ENCODE peak calls at places on chromosomes 7 and 10, in seven cellular contexts. T is H9, V is astrocyte of the cerebellum, G is cardiac muscle cell, N is PC-3, D is bronchial epithelial cell, U is body of pancreas. X is an unnamed sample.

GRCh38 chr7:25901658-25902057 is 250.3 kb upstream of the NFE2L3 start:
- DNase-seq in T (no peak), V (no peak), G (no peak), N (no peak), D (peak; percentile 13), U (no peak), X (no peak)

GRCh38 chr7:150357277-150357676 is 11.3 kb upstream of the REPIN1 start:
- DNase-seq in T (no peak), V (no peak), G (no peak), N (no peak), D (no peak), U (no peak), X (no peak)

GRCh38 chr10:121891103-121891502 is 36.7 kb downstream of the ATE1 start:
- DNase-seq in T (peak; percentile 97), V (no peak), G (no peak), N (no peak), D (no peak), U (no peak), X (no peak)

GRCh38 chr10:119198438-119198837 is 8.9 kb upstream of the GRK5 start:
- DNase-seq in T (peak; percentile 47), V (no peak), G (no peak), N (no peak), D (peak; percentile 18), U (no peak), X (no peak)

GRCh38 chr10:114767101-114767588 is 54.4 kb upstream of the FHIP2A start:
- DNase-seq in T (no peak), V (no peak), G (no peak), N (peak; percentile 51), D (peak; percentile 58), U (peak; percentile 31), X (no peak)

GRCh38 chr7:113521468-113521867 is 397.3 kb downstream of the PPP1R3A start:
- DNase-seq in T (no peak), V (no peak), G (no peak), N (no peak), D (peak; percentile 61), U (no peak), X (no peak)

GRCh38 chr7:29306276-29307036 is 111.9 kb downstream of the CHN2 start:
- DNase-seq in T (no peak), V (no peak), G (no peak), N (no peak), D (no peak), U (no peak), X (no peak)

GRCh38 chr10:44384601-44385422 is at the start of gene CXCL12:
- DNase-seq in T (peak; percentile 78), V (no peak), G (peak; percentile 65), N (no peak), D (no peak), U (peak; percentile 68), X (no peak)

GRCh38 chr7:149800169-149800555 is 26.8 kb upstream of the ZNF467 start:
- DNase-seq in T (no peak), V (no peak), G (no peak), N (no peak), D (no peak), U (no peak), X (no peak)

GRCh38 chr7:93933190-93933589 is 11.7 kb downstream of the GNG11 start:
- DNase-seq in T (no peak), V (no peak), G (no peak), N (no peak), D (no peak), U (no peak), X (no peak)

GRCh38 chr7:142587578-142588191 is 161.6 kb upstream of the PRSS1 start:
- DNase-seq in T (peak; percentile 50), V (peak; percentile 31), G (peak; percentile 59), N (peak; percentile 82), D (peak; percentile 82), U (peak; percentile 63), X (peak; percentile 36)

GRCh38 chr7:117816727-117817126 is 56.5 kb downstream of the CTTNBP2 start:
- DNase-seq in T (no peak), V (no peak), G (no peak), N (peak; percentile 31), D (peak; percentile 35), U (no peak), X (no peak)

GRCh38 chr7:138186951-138187351 is 110.7 kb downstream of the AKR1D1 start:
- DNase-seq in T (no peak), V (peak; percentile 86), G (no peak), N (peak; percentile 45), D (no peak), U (no peak), X (no peak)

GRCh38 chr10:12628964-12629766 is 279.8 kb downstream of the CAMK1D start:
- DNase-seq in T (no peak), V (no peak), G (no peak), N (peak; percentile 60), D (no peak), U (peak; percentile 27), X (no peak)

GRCh38 chr10:48768451-48768766 is 83.7 kb downstream of the WDFY4 start:
- DNase-seq in T (no peak), V (no peak), G (no peak), N (no peak), D (no peak), U (no peak), X (no peak)

GRCh38 chr10:79355420-79356010 is 8.2 kb downstream of the PPIF start:
- DNase-seq in T (no peak), V (no peak), G (no peak), N (no peak), D (no peak), U (no peak), X (no peak)

GRCh38 chr7:45408407-45408737 is 165.8 kb upstream of the ADCY1 start:
- DNase-seq in T (no peak), V (no peak), G (no peak), N (no peak), D (no peak), U (no peak), X (no peak)
- TF ChIP-seq CTCF in T (no peak), V (no peak), G (no peak), N (no peak), D (no peak), U (no peak), X (no peak)

GRCh38 chr7:32501522-32501921 is 6.2 kb downstream of the AVL9 start:
- DNase-seq in T (no peak), V (no peak), G (no peak), N (peak; percentile 72), D (peak; percentile 82), U (no peak), X (no peak)

GRCh38 chr7:32502656-32503189 is 7.4 kb downstream of the AVL9 start:
- DNase-seq in T (no peak), V (no peak), G (no peak), N (no peak), D (no peak), U (no peak), X (no peak)

GRCh38 chr7:32507416-32507815 is 12.1 kb downstream of the AVL9 start:
- DNase-seq in T (no peak), V (peak; percentile 41), G (no peak), N (no peak), D (no peak), U (no peak), X (no peak)

GRCh38 chr7:32511791-32512190 is 16.5 kb downstream of the AVL9 start:
- DNase-seq in T (no peak), V (no peak), G (no peak), N (no peak), D (peak; percentile 52), U (no peak), X (no peak)

DNA sequence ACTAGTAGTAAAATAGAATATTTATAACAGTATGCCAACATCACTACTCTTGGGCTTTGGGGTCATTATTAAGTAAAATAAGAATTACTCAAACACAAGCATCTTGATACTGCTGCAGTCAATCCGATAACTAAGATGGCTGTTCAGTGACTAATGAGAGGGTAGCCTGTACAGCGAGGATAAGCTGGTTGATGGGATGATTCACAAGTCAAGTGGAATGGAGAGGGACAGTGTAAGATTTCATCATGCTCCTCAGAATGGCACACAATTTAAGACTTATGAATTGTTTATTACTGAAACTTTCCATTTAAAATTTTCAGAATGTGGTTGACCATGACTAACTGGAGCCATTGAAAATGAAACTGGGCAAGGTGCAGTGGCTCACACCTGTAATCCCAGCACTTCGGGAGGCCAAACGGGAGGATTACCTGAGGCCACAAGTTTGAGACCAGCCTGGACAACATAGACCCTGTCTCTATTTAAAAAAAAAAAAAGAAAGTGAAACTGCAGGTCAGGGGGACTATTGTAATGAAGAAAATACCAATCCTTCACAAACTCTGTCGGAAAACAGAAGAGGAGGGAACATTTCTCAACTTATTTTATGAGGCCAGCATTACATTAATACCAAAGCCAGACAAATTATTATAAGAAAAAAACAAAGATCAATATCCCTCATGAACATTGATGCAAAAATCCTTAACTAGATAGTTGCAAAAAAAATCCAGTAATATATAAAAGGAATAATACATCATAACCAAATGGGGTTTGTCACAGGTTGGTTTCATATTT is 11.2 kb downstream of the AVL9 start:
- DNase-seq in T (no peak), V (peak; percentile 47), G (no peak), N (peak; percentile 39), D (peak; percentile 92), U (no peak), X (no peak)
- TF ChIP-seq CTCF in T (no peak), V (no peak), G (no peak), N (no peak), D (no peak), U (no peak), X (no peak)

GRCh38 chr10:34732926-34733325 is 82.2 kb downstream of the PARD3 start:
- DNase-seq in T (no peak), V (no peak), G (no peak), N (peak; percentile 93), D (peak; percentile 93), U (no peak), X (no peak)
- TF ChIP-seq CTCF in T (peak; percentile 67), V (no peak), G (peak; percentile 25), N (peak; percentile 86), D (peak; percentile 5), U (no peak), X (no peak)

GRCh38 chr7:159032310-159032709 is 112.4 kb downstream of the VIPR2 start:
- DNase-seq in T (no peak), V (no peak), G (no peak), N (no peak), D (no peak), U (no peak), X (peak; percentile 3)

GRCh38 chr7:159031135-159031701 is 113.4 kb downstream of the VIPR2 start:
- DNase-seq in T (peak; percentile 60), V (no peak), G (no peak), N (no peak), D (no peak), U (peak; percentile 40), X (peak; percentile 26)

GRCh38 chr7:159028456-159029401 is 115.9 kb downstream of the VIPR2 start:
- DNase-seq in T (peak; percentile 19), V (no peak), G (no peak), N (no peak), D (no peak), U (no peak), X (no peak)

GRCh38 chr7:159031750-159032149 is 112.9 kb downstream of the VIPR2 start:
- DNase-seq in T (peak; percentile 24), V (no peak), G (no peak), N (no peak), D (no peak), U (no peak), X (peak; percentile 2)

DNA sequence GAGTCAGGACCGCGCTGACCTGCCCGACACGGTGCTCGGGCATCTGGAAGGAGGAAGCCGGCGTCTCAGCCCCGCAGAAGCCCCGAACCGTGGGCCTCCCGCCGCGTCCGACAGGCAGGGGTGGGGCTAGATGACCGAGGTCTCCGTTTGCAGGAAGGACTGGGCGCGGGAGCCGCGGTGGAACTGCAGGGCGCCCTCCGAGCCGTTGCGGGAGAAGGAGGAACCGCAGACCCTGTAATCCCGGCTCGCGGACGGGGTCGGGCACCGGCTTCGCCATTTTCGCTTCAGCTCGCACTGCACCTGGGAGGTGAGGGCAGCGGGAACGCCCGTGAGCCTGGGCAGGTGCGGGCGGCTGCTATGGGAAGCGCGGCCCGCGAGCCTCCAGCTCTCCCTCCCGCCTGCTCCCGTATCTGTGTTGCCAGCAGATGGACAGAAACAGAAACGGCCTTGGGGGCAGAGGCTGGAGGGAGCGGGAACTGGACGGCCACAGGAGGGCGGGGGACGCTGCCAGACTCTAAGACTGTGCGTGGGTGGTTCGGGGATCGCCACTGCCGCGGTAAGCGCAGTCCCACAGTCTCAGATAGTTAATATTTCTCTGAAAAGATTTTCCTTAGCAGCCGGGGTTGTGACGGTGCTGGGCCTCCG is 114.1 kb downstream of the VIPR2 start:
- DNase-seq in T (peak; percentile 87), V (no peak), G (peak; percentile 70), N (no peak), D (no peak), U (peak; percentile 64), X (peak; percentile 69)
- TF ChIP-seq CTCF in T (peak; percentile 63), V (no peak), G (peak; percentile 27), N (peak; percentile 14), D (peak; percentile 30), U (peak; percentile 24), X (no peak)